ENCODE peak calls at places on chromosomes 2 and 18, in ten cellular contexts. J is psoas muscle, A is GM13977, V is neural progenitor cell, G is pancreas, B is MCF 10A, N is K562, F is WERI-Rb-1, K is astrocyte of the cerebellum, E is lower lobe of right lung. X is an unnamed sample.

GRCh38 chr2:232982926-232983668 is 30.0 kb downstream of the NGEF start:
- DNase-seq in J (no peak), A (no peak), N (peak), V (peak), K (no peak), G (no peak), B (no peak), F (no peak), E (no peak), X (peak)

GRCh38 chr2:122148128-122148792 is 392.8 kb downstream of the TSN start:
- DNase-seq in E (no peak), F (no peak), B (no peak), N (no peak), G (no peak), A (no peak), K (no peak), J (no peak), V (no peak), X (no peak)

GRCh38 chr2:134020608-134021007 is 233.3 kb upstream of the MGAT5 start:
- DNase-seq in G (no peak), K (no peak), A (no peak), E (no peak), N (no peak), J (no peak), V (no peak), F (no peak), B (no peak), X (no peak)

GRCh38 chr2:120771556-120772208 is 36.0 kb downstream of the GLI2 start:
- DNase-seq in B (peak), K (peak), G (peak), V (no peak), A (no peak), N (no peak), E (peak), J (peak), F (no peak), X (peak)

GRCh38 chr2:33441235-33441810 is 35.1 kb upstream of the RASGRP3 start:
- DNase-seq in F (peak), E (no peak), V (peak), J (no peak), A (peak), B (peak), N (peak), K (peak), G (no peak), X (peak)

GRCh38 chr2:72138011-72138881 is 9.4 kb downstream of the CYP26B1 start:
- DNase-seq in E (no peak), V (peak), A (no peak), N (no peak), G (no peak), F (peak), J (no peak), B (peak), K (no peak), X (peak)

GRCh38 chr2:229269986-229270385 is 1.1 kb downstream of the PID1 start:
- DNase-seq in A (no peak), B (peak), J (no peak), K (no peak), E (no peak), N (no peak), G (no peak), F (no peak), V (no peak), X (no peak)

GRCh38 chr2:8876628-8877027 is 39.2 kb upstream of the KIDINS220 start:
- DNase-seq in B (no peak), N (no peak), G (no peak), J (no peak), K (peak), V (no peak), A (no peak), F (no peak), E (no peak), X (no peak)

GRCh38 chr2:48529189-48529588 is 765 bp upstream of the STON1 start:
- DNase-seq in J (no peak), B (no peak), E (no peak), N (peak), K (no peak), V (peak), G (no peak), F (peak), A (peak), X (peak)

GRCh38 chr2:31362581-31362980 is 52.0 kb downstream of the XDH start:
- DNase-seq in F (no peak), V (no peak), E (no peak), J (no peak), B (no peak), A (no peak), G (no peak), N (no peak), K (no peak), X (no peak)

GRCh38 chr2:136248242-136248641 is 130.3 kb upstream of the CXCR4 start:
- DNase-seq in A (no peak), B (peak), J (no peak), V (no peak), E (no peak), K (peak), F (no peak), N (no peak), G (no peak), X (no peak)

GRCh38 chr18:76369791-76370555 is 125.1 kb downstream of the ZNF516 start:
- DNase-seq in A (no peak), G (no peak), F (no peak), J (no peak), B (no peak), N (no peak), K (no peak), V (no peak), E (no peak), X (no peak)

GRCh38 chr2:35410431-35411061 is 945.0 kb upstream of the CRIM1 start:
- DNase-seq in F (peak), A (no peak), V (peak), E (peak), G (peak), N (peak), B (peak), J (peak), K (peak), X (peak)

GRCh38 chr18:37289423-37289822 is 276.2 kb downstream of the CELF4 start:
- DNase-seq in N (no peak), E (no peak), K (no peak), J (no peak), B (no peak), G (no peak), V (no peak), A (no peak), F (no peak), X (no peak)

GRCh38 chr2:64461271-64462058 is 7.5 kb downstream of the LGALSL start:
- DNase-seq in B (no peak), E (no peak), N (no peak), J (no peak), K (no peak), G (no peak), V (no peak), A (no peak), F (no peak), X (no peak)

GRCh38 chr2:159432610-159433009 is 146.1 kb upstream of the WDSUB1 start:
- DNase-seq in F (no peak), J (no peak), B (no peak), V (no peak), K (no peak), N (no peak), A (no peak), E (no peak), G (no peak), X (no peak)

GRCh38 chr2:11775384-11775783 is 29.0 kb downstream of the LPIN1 start:
- DNase-seq in J (no peak), E (no peak), F (no peak), B (no peak), N (no peak), G (no peak), K (no peak), V (no peak), A (peak), X (no peak)

GRCh38 chr2:109331864-109332848 is 203.2 kb downstream of the SH3RF3 start:
- DNase-seq in G (no peak), A (no peak), K (peak), E (peak), B (peak), V (no peak), F (no peak), N (peak), J (peak), X (peak)

GRCh38 chr2:99841749-99842148 is 300.6 kb downstream of the AFF3 start:
- DNase-seq in E (no peak), F (no peak), A (no peak), J (no peak), N (no peak), K (no peak), V (no peak), B (no peak), G (no peak), X (no peak)

GRCh38 chr2:191318729-191319078 is 73.5 kb downstream of the MYO1B start:
- DNase-seq in B (peak), K (peak), J (no peak), A (no peak), F (no peak), V (peak), E (no peak), G (no peak), N (no peak), X (peak)

GRCh38 chr2:120850551-120850950 is 114.9 kb downstream of the GLI2 start:
- DNase-seq in E (peak), K (no peak), B (no peak), J (no peak), G (no peak), F (no peak), V (no peak), A (no peak), N (no peak), X (no peak)

GRCh38 chr18:65754121-65754520 is 3.3 kb downstream of the CDH7 start:
- DNase-seq in J (no peak), V (no peak), G (no peak), A (no peak), N (no peak), F (no peak), K (peak), E (no peak), B (peak), X (peak)

GRCh38 chr18:13222371-13223281 is 4.1 kb downstream of the LDLRAD4 start:
- DNase-seq in K (no peak), J (peak), B (no peak), F (no peak), V (no peak), E (peak), N (no peak), A (no peak), G (no peak), X (no peak)

GRCh38 chr2:105634198-105634597 is 110.5 kb upstream of the NCK2 start:
- DNase-seq in A (no peak), F (no peak), E (no peak), K (no peak), G (no peak), B (no peak), V (no peak), N (peak), J (no peak), X (no peak)

GRCh38 chr2:96264086-96264485 is 1.7 kb downstream of the TMEM127 start:
- DNase-seq in N (no peak), V (no peak), E (no peak), B (no peak), G (no peak), A (no peak), K (no peak), F (no peak), J (no peak), X (no peak)

GRCh38 chr2:96264656-96265348 is 995 bp downstream of the TMEM127 start:
- DNase-seq in K (no peak), J (peak), V (peak), G (peak), B (no peak), A (peak), E (peak), F (peak), N (peak), X (peak)

GRCh38 chr2:96265349-96265839 is 403 bp downstream of the TMEM127 start:
- DNase-seq in F (peak), A (peak), J (no peak), K (no peak), G (peak), N (peak), E (peak), B (no peak), V (peak), X (peak)

GRCh38 chr2:96267159-96267971 is 1.3 kb downstream of the CIAO1 start:
- DNase-seq in V (peak), F (peak), J (peak), E (peak), K (peak), G (peak), N (peak), B (peak), A (peak), X (peak)

DNA sequence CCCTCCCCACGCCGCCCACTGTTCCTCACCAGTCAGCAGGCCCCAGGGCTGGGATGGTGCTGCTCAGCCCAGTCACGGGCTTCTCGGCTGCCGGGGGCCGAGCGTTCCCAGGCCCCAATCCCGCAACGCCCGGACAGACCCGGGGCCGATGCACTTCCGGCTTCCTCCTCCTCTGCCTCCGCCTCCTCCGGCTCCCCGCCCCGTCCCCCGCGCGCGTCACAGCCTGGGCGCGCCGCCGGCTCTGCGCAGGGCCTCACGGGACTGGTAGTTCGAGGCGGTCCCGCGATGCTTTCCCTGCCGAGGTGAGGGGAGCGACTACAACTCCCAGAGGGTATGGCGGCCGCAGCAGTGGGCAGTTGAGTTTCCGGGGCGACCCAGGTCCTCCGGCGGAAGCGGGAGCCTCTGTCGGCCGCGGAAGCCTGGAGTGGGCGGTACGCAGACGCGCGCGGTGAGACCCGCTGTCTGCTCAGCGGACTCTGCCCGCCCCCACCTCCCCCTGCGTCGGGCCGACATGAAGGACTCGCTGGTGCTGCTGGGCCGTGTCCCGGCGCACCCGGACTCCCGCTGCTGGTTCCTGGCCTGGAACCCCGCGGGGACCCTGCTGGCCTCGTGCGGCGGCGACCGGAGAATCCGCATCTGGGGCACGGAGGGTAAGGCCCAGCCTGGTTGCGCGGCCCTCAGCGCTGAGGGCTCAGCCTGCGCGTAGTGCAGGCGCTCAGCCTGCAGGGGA is at the start of the genes CIAO1 and TMEM127:
- DNase-seq in G (peak), A (peak), K (peak), V (peak), J (peak), B (peak), N (peak), E (peak), F (peak), X (peak)
- TF ChIP-seq CTCF in G (no peak), A (peak), K (no peak), V (peak), J (peak), B (no peak), N (peak), E (peak), F (peak), X (peak)

GRCh38 chr2:164126960-164127359 is 391.2 kb upstream of the FIGN start:
- DNase-seq in K (peak), V (no peak), A (no peak), E (no peak), G (no peak), F (no peak), B (no peak), J (no peak), N (no peak), X (no peak)
- TF ChIP-seq CTCF in K (peak), V (peak), A (no peak), E (peak), G (no peak), F (no peak), B (no peak), J (peak), N (no peak), X (peak)

GRCh38 chr18:47409519-47409918 is 158.1 kb upstream of the SKOR2 start:
- DNase-seq in B (no peak), G (no peak), F (no peak), J (no peak), N (no peak), V (no peak), A (no peak), E (no peak), K (no peak), X (peak)
- TF ChIP-seq CTCF in B (no peak), G (no peak), F (no peak), J (no peak), N (no peak), V (no peak), A (no peak), E (no peak), K (no peak), X (no peak)

GRCh38 chr2:127526940-127527804 is 883 bp upstream of the IWS1 start:
- DNase-seq in K (no peak), F (no peak), E (no peak), N (peak), J (no peak), G (no peak), V (peak), B (peak), A (no peak), X (peak)
- TF ChIP-seq CTCF in K (peak), F (no peak), E (no peak), N (no peak), J (no peak), G (no peak), V (no peak), B (no peak), A (peak), X (no peak)

GRCh38 chr2:195573314-195573713 is 83.7 kb upstream of the SLC39A10 start:
- DNase-seq in N (no peak), J (no peak), G (no peak), E (no peak), B (no peak), V (no peak), A (no peak), K (no peak), F (no peak), X (no peak)

GRCh38 chr2:195572894-195573293 is 84.1 kb upstream of the SLC39A10 start:
- DNase-seq in V (no peak), B (no peak), G (no peak), J (no peak), K (no peak), N (no peak), A (no peak), E (no peak), F (no peak), X (no peak)

GRCh38 chr2:195575021-195575420 is 82.0 kb upstream of the SLC39A10 start:
- DNase-seq in N (no peak), A (no peak), G (no peak), B (peak), K (no peak), E (no peak), F (no peak), J (no peak), V (no peak), X (no peak)

GRCh38 chr2:195574305-195574704 is 82.7 kb upstream of the SLC39A10 start:
- DNase-seq in G (no peak), J (no peak), A (no peak), V (no peak), N (no peak), F (no peak), E (no peak), K (no peak), B (no peak), X (no peak)

GRCh38 chr2:195575879-195576391 is 81.1 kb upstream of the SLC39A10 start:
- DNase-seq in G (no peak), N (peak), E (no peak), B (peak), A (peak), K (peak), V (peak), J (no peak), F (no peak), X (no peak)
- TF ChIP-seq CTCF in G (no peak), N (peak), E (no peak), B (no peak), A (peak), K (no peak), V (peak), J (no peak), F (no peak), X (peak)

GRCh38 chr2:218465987-218466633 is 47.2 kb downstream of the VIL1 start:
- DNase-seq in N (peak), G (no peak), E (no peak), J (no peak), V (no peak), B (peak), A (no peak), K (peak), F (no peak), X (no peak)
- TF ChIP-seq CTCF in N (peak), G (no peak), E (peak), J (peak), V (peak), B (peak), A (peak), K (peak), F (peak), X (peak)

DNA sequence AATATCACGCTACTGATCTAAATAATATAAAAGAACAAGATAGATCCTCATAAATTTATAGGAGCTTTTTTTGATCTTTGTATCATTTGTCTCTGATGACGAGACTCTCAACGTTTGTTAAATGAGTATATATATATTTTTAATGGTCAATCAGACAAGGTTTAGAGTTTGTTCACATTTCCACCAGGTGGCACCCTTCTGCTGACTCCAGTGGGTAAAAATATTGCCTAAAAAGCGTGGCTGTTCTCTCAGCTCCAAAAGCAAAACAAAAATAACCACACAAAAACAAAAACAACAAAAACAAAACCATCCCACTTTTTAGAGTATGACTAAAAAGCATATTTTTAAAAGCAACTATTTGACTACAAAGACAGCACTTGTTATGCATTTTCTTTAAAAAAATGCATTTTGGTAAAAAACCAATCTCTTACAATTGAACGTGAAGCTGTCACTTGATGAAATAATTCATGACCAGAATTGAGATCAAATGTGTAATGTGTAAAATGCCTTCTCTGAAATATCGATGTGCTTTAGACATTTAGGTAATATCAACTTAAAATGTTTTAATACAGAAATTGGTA is 723.2 kb downstream of the DPP10 start:
- DNase-seq in K (peak), B (peak), E (no peak), N (peak), J (no peak), G (no peak), A (peak), V (peak), F (peak), X (no peak)
- TF ChIP-seq CTCF in K (peak), B (peak), E (peak), N (peak), J (no peak), G (peak), A (peak), V (peak), F (peak), X (peak)

GRCh38 chr2:149800624-149801220 is 213.1 kb upstream of the MMADHC start:
- DNase-seq in J (no peak), A (no peak), N (no peak), K (no peak), F (no peak), V (peak), E (no peak), G (no peak), B (no peak), X (peak)

GRCh38 chr2:149797030-149797429 is 209.5 kb upstream of the MMADHC start:
- DNase-seq in N (no peak), G (no peak), J (no peak), F (no peak), K (no peak), E (no peak), A (no peak), B (no peak), V (no peak), X (no peak)

DNA sequence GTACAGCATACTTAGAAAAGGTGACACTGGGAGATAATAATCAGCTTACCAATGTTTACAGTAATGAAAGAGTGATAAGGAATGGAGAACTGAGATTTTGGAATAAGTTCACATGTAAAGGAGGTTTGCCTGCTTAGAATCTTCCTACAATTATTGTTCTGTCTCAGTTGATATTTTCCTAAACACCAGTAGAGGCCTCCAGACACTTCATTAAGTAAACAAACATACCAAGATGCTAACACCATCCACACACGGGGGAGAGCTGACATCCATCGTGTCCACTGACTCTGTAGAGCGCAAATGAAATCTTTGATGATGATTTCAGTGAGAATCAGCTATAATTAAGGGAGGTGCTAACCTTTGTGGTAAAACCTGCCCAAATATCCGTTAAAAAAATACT is 211.7 kb upstream of the MMADHC start:
- DNase-seq in B (peak), E (no peak), A (peak), J (no peak), V (peak), F (no peak), K (peak), G (no peak), N (no peak), X (no peak)
- TF ChIP-seq CTCF in B (peak), E (peak), A (no peak), J (peak), V (peak), F (peak), K (peak), G (no peak), N (no peak), X (peak)